ENCODE peak calls at places on chromosome 10, in four cellular contexts. F is heart left ventricle, K is fibroblast of pulmonary artery, Y is Right ventricle myocardium inferior. L is an unnamed sample.

GRCh38 chr10:62597226-62597625 is 207.3 kb upstream of the ADO start:
- DNase-seq in F (no peak), K (peak), Y (no peak), L (no peak)

GRCh38 chr10:98587156-98587555 is 140.4 kb upstream of the HPS1 start:
- DNase-seq in K (no peak), F (no peak), Y (no peak), L (no peak)

GRCh38 chr10:129689681-129690080 is 222.6 kb downstream of the MGMT start:
- DNase-seq in K (peak), Y (no peak), F (no peak), L (no peak)

GRCh38 chr10:114551310-114551972 is 106.6 kb downstream of the ABLIM1 start:
- DNase-seq in Y (peak), F (peak), K (peak), L (no peak)

GRCh38 chr10:48464121-48464870 is 140.6 kb downstream of the ARHGAP22 start:
- DNase-seq in Y (no peak), F (no peak), K (no peak), L (no peak)

GRCh38 chr10:20623561-20623960 is 273.6 kb downstream of the NEBL start:
- DNase-seq in Y (no peak), F (no peak), K (no peak), L (no peak)

GRCh38 chr10:69716711-69717560 is 84.8 kb upstream of the COL13A1 start:
- DNase-seq in K (peak), Y (peak), F (no peak), L (peak)

GRCh38 chr10:89032141-89032814 is 41.7 kb downstream of the FAS start:
- DNase-seq in Y (no peak), F (no peak), K (peak), L (peak)

GRCh38 chr10:49309691-49310371 is 10.9 kb downstream of the C10orf71 start:
- DNase-seq in F (no peak), Y (no peak), K (no peak), L (no peak)

GRCh38 chr10:101001225-101002035 is 1.8 kb downstream of the LZTS2 start:
- DNase-seq in Y (peak), K (peak), F (peak), L (peak)

GRCh38 chr10:58412502-58412961 is 27.3 kb downstream of the TFAM start:
- DNase-seq in Y (no peak), F (no peak), K (peak), L (no peak)

GRCh38 chr10:44978570-44979280 is at the start of gene DEPP1:
- DNase-seq in Y (peak), F (peak), K (peak), L (peak)

GRCh38 chr10:44051584-44052385 is 333.1 kb downstream of the CXCL12 start:
- DNase-seq in Y (no peak), F (no peak), K (peak), L (peak)

GRCh38 chr10:24255907-24256306 is 47.0 kb downstream of the KIAA1217 start:
- DNase-seq in Y (peak), F (peak), K (no peak), L (no peak)

GRCh38 chr10:105675333-105675732 is 1034.2 kb downstream of the SORCS3 start:
- DNase-seq in K (no peak), Y (no peak), F (no peak), L (no peak)

GRCh38 chr10:97065128-97065527 is 120.6 kb downstream of the SLIT1 start:
- DNase-seq in K (no peak), Y (no peak), F (peak), L (peak)

GRCh38 chr10:90179696-90180407 is 478.5 kb downstream of the KIF20B start:
- DNase-seq in F (peak), K (peak), Y (no peak), L (no peak)

GRCh38 chr10:77325233-77325537 is 312.4 kb downstream of the KCNMA1 start:
- DNase-seq in F (no peak), Y (no peak), K (no peak), L (no peak)

GRCh38 chr10:129811208-129811607 is 152.9 kb downstream of the EBF3 start:
- DNase-seq in F (no peak), K (no peak), Y (no peak), L (no peak)

GRCh38 chr10:74077416-74077815 is 73.2 kb downstream of the AP3M1 start:
- DNase-seq in F (no peak), Y (no peak), K (no peak), L (no peak)

GRCh38 chr10:129621062-129621461 is 154.0 kb downstream of the MGMT start:
- DNase-seq in Y (no peak), F (no peak), K (no peak), L (no peak)

GRCh38 chr10:100998991-100999741 is 442 bp upstream of the LZTS2 start:
- DNase-seq in K (peak), F (peak), Y (peak), L (peak)

GRCh38 chr10:114174462-114175190 is 623 bp upstream of the CCDC186 start:
- DNase-seq in Y (peak), F (peak), K (peak), L (peak)

GRCh38 chr10:29877798-29878491 is 181.4 kb downstream of the JCAD start:
- DNase-seq in F (peak), Y (peak), K (peak), L (no peak)

GRCh38 chr10:11119843-11120242 is 102.2 kb downstream of the CELF2 start:
- DNase-seq in F (no peak), Y (no peak), K (no peak), L (no peak)